ENCODE peak calls at places on chromosomes 13 and 19, in eight cellular contexts. L is ovary, C is tibial nerve, T is lower lobe of right lung, M is fibroblast of lung, Y is breast epithelium, G is Peyer's patch, Z is RWPE1. D is an unnamed sample.

GRCh38 chr19:2446390-2446789 is 10.4 kb downstream of the LMNB2 start:
- DNase-seq in L (peak), C (no peak), M (no peak), G (no peak), Y (no peak), Z (no peak), T (no peak), D (no peak)

GRCh38 chr13:42066542-42066941 is 18.1 kb downstream of the DGKH start:
- DNase-seq in G (no peak), T (no peak), Z (no peak), C (no peak), M (peak), L (no peak), Y (no peak), D (no peak)

GRCh38 chr13:111049791-111050538 is 65.1 kb upstream of the ARHGEF7 start:
- DNase-seq in G (no peak), Y (no peak), M (peak), Z (peak), C (peak), T (no peak), L (peak), D (peak)

GRCh38 chr13:66974889-66975288 is 255.2 kb downstream of the PCDH9 start:
- DNase-seq in C (no peak), M (no peak), L (no peak), Y (no peak), G (no peak), T (no peak), Z (no peak), D (no peak)

GRCh38 chr19:4548238-4548584 is 8.4 kb upstream of the LRG1 start:
- DNase-seq in Z (no peak), C (no peak), Y (no peak), G (no peak), T (no peak), L (no peak), M (no peak), D (no peak)

GRCh38 chr13:66835040-66835628 is 395.0 kb downstream of the PCDH9 start:
- DNase-seq in L (peak), C (peak), G (peak), T (no peak), Y (no peak), M (peak), Z (no peak), D (peak)

GRCh38 chr19:40607898-40608621 is 6.9 kb downstream of the LTBP4 start:
- DNase-seq in M (no peak), C (no peak), Y (no peak), G (peak), T (no peak), Z (no peak), L (no peak), D (no peak)

GRCh38 chr19:10687518-10688288 is 13.5 kb upstream of the QTRT1 start:
- DNase-seq in Z (no peak), C (no peak), T (no peak), Y (no peak), G (no peak), L (no peak), M (no peak), D (no peak)

GRCh38 chr19:55485439-55486011 is 537 bp downstream of the NAT14 start:
- DNase-seq in M (no peak), Z (no peak), G (no peak), C (no peak), T (no peak), Y (no peak), L (no peak), D (no peak)

GRCh38 chr19:55482967-55483671 is 1.9 kb upstream of the NAT14 start:
- DNase-seq in L (peak), C (no peak), G (no peak), M (no peak), Y (no peak), Z (no peak), T (no peak), D (no peak)

GRCh38 chr19:55482128-55482961 is 2.6 kb upstream of the NAT14 start:
- DNase-seq in L (peak), Z (no peak), Y (no peak), M (no peak), C (no peak), G (no peak), T (no peak), D (no peak)

GRCh38 chr19:55484571-55485438 is at the start of gene NAT14:
- DNase-seq in C (no peak), G (no peak), M (peak), Z (peak), Y (no peak), L (peak), T (no peak), D (no peak)

DNA sequence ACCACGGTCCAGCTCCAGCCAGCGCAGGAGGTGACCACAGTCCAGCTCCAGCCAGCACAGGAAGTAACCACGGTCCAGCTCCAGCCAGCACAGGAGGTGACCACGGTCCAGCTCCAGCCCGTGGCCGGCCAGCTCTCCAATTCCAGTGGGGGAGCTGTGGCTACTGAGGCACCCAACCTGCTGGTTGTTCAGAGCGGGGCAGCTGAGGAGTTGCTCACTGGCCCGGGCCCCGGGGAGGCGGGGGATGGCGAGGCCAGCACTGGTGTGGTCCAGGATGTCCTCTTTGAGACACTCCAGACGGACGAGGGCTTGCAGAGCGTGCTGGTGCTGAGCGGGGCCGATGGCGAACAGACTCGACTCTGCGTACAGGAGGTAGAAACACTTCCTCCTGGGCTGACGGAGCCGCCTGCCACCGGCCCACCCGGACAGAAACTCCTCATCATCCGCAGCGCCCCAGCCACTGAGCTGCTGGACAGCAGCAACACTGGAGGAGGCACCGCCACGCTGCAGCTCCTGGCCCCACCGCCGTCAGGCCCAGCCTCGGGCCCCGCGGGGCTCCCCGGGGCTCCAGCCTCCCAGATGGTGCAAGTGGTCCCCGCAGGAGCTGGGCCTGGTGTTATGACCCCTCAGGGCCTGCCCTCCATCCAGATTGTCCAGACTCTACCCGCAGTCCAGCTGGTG is 1.2 kb upstream of the NAT14 start:
- DNase-seq in Y (no peak), C (no peak), T (no peak), M (no peak), L (peak), G (no peak), Z (no peak), D (no peak)
- H3K27ac ChIP-seq in Y (peak), C (no peak), T (peak), M (peak), L (no peak), G (no peak), Z (peak), D (no peak)

DNA sequence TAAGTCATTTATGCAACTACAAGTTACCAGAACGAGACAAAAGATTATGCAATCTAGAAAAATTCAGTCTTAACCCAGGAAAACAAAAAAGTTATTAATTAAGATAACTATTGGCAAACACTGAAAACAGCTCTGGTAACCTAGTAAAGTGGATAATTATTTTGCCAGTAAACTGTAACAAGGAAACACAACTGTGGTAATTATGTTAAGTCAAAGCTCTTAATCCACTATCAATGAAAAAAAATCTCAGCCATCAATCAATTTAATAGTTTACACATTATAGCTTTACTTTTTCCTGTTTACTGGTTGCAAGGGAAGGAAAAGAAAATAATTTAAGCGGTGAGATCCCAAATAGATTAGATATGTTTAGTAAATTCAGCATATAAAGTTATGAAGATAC is 11.2 kb downstream of the EXOSC8 start:
- DNase-seq in Z (no peak), C (no peak), M (no peak), Y (no peak), T (no peak), G (no peak), L (no peak), D (no peak)
- H3K27ac ChIP-seq in Z (no peak), C (no peak), M (no peak), Y (no peak), T (no peak), G (no peak), L (no peak), D (no peak)

DNA sequence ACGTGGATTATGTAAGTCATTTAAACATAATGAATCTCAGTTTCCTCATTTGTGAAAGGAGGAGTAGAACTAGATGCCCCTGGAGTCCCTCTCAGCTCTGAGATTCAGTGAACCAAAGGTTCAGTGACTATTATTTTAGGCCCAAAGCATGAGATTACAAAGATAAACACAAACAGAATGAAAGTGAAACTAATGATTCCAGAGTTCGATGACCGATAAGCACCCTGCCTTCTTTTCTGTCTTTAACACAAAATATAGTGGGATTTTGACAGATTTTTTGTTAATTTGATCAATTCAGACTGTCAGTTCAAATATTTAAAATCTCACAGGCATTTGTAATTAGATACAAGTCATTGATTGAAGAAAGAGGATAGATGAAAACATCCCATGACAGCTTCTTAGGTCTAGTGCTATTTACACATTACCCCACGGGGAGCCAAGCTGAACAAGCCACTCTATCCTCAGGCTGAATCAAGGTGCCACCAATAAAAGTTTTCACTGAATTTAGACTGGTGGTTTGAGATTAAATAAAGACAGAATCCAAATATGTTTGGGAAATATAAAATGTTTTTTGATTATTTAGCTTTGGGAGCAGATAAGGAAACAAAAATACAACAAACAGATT is 64.6 kb upstream of the RAP2A start:
- DNase-seq in Z (peak), M (peak), G (no peak), L (no peak), C (no peak), T (no peak), Y (no peak), D (no peak)
- H3K27ac ChIP-seq in Z (no peak), M (peak), G (peak), L (no peak), C (peak), T (peak), Y (peak), D (peak)

DNA sequence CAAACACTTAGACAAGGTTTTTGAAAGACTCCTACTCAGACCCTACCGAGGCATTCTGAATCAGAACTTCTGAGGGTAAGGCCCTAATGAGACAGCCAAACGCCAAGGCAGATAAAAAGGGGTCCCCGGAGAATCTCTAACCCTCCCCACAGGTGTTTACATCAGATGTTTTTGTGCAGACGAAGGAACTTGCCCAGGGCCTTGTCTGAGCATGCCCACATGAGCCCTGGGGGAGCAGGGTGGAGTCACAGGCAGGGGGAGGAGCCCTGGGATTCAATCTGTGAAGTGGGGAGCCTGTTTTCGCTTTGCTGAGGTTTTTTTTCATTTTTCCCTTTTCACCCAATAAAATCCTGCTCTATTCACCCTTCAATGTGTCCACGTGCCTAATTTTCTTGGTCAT is 61.6 kb upstream of the MED4 start:
- DNase-seq in Y (no peak), G (no peak), M (no peak), L (no peak), Z (no peak), T (no peak), C (no peak), D (no peak)
- H3K27ac ChIP-seq in Y (no peak), G (peak), M (no peak), L (no peak), Z (peak), T (peak), C (peak), D (no peak)

GRCh38 chr13:109684084-109684835 is 102.1 kb downstream of the IRS2 start:
- DNase-seq in M (no peak), L (no peak), Y (no peak), C (no peak), T (no peak), Z (no peak), G (no peak), D (no peak)
- H3K27ac ChIP-seq in M (no peak), L (peak), Y (peak), C (no peak), T (no peak), Z (peak), G (peak), D (no peak)

DNA sequence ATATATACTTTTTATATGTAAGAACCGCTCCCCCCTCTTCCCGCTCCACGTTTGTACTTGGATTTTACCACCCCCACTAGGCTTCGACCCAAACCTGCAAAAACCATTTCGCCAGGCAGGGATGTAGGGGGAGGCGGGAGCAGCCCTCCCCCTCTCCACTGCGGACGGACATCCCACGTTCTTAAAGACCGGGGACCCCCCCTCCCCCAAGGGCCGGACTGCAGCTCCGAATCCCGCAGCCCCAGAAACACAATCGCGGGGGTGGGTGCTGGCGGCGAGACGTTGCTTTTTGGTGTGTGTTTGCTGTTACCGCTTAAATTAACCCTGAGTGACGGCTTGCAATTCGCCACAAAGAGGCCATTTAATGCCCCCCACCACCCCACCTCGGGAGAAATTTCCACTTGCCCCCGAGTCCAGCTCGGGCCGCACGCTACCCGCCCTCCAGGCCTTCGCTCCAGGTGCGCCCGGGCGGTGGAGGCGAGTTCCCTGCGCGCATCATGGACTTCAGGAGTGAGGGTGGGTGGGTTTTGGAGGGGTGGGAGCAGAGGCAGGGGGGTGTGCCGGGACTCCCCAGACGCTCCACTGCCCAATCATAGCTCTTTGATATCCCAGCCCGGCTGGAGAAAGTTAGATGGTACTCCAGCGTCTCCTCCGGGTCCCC is 15.8 kb downstream of the NFIX start:
- DNase-seq in L (no peak), Y (no peak), T (no peak), G (no peak), C (no peak), M (no peak), Z (no peak), D (no peak)
- H3K27ac ChIP-seq in L (peak), Y (peak), T (no peak), G (peak), C (peak), M (no peak), Z (peak), D (peak)